ENCODE peak calls at places on chromosome 6, in five cellular contexts. One of them, this sample, is unnamed.
A peak's percentile ranks its signal among the peaks of the same experiment; 100 is the strongest.

GRCh38 chr6:16136086-16136485 is 7.2 kb downstream of the MYLIP start:
- DNase-seq in left ventricle myocardium inferior: no peak
- DNase-seq in NCI-H1694 treated with DMSO at 0.1 percent for 48 hours: no peak
- DNase-seq in mesenteric fat pad: no peak
- DNase-seq in GM23248: no peak
- DNase-seq in this sample: no peak

GRCh38 chr6:42969431-42969830 is 8.9 kb downstream of the GNMT start:
- DNase-seq in left ventricle myocardium inferior: no peak
- DNase-seq in NCI-H1694 treated with DMSO at 0.1 percent for 48 hours: no peak
- DNase-seq in mesenteric fat pad: no peak
- DNase-seq in GM23248: no peak
- DNase-seq in this sample: no peak

GRCh38 chr6:107866606-107867301 is 42.6 kb upstream of the SCML4 start:
- DNase-seq in left ventricle myocardium inferior: no peak
- DNase-seq in NCI-H1694 treated with DMSO at 0.1 percent for 48 hours: peak; percentile 26
- DNase-seq in mesenteric fat pad: no peak
- DNase-seq in GM23248: peak; percentile 65
- DNase-seq in this sample: peak; percentile 52

GRCh38 chr6:56862415-56863175 is 92.3 kb upstream of the BEND6 start:
- DNase-seq in left ventricle myocardium inferior: no peak
- DNase-seq in NCI-H1694 treated with DMSO at 0.1 percent for 48 hours: no peak
- DNase-seq in mesenteric fat pad: no peak
- DNase-seq in GM23248: peak; percentile 73
- DNase-seq in this sample: no peak

GRCh38 chr6:49513153-49513989 is 13.6 kb downstream of the GLYATL3 start:
- DNase-seq in left ventricle myocardium inferior: no peak
- DNase-seq in NCI-H1694 treated with DMSO at 0.1 percent for 48 hours: no peak
- DNase-seq in mesenteric fat pad: no peak
- DNase-seq in GM23248: no peak
- DNase-seq in this sample: no peak

GRCh38 chr6:75602164-75602896 is 650 bp downstream of the SENP6 start:
- DNase-seq in left ventricle myocardium inferior: peak; percentile 45
- DNase-seq in NCI-H1694 treated with DMSO at 0.1 percent for 48 hours: peak; percentile 35
- DNase-seq in mesenteric fat pad: no peak
- DNase-seq in GM23248: peak; percentile 77
- DNase-seq in this sample: peak; percentile 66

GRCh38 chr6:50410577-50410976 is 302.7 kb upstream of the TFAP2D start:
- DNase-seq in left ventricle myocardium inferior: no peak
- DNase-seq in NCI-H1694 treated with DMSO at 0.1 percent for 48 hours: no peak
- DNase-seq in mesenteric fat pad: no peak
- DNase-seq in GM23248: no peak
- DNase-seq in this sample: no peak

GRCh38 chr6:11538049-11538798 is 675 bp downstream of the TMEM170B start:
- DNase-seq in left ventricle myocardium inferior: peak; percentile 32
- DNase-seq in NCI-H1694 treated with DMSO at 0.1 percent for 48 hours: no peak
- DNase-seq in mesenteric fat pad: no peak
- DNase-seq in GM23248: peak; percentile 52
- DNase-seq in this sample: peak; percentile 13

GRCh38 chr6:142885182-142885867 is 59.7 kb downstream of the HIVEP2 start:
- DNase-seq in left ventricle myocardium inferior: no peak
- DNase-seq in NCI-H1694 treated with DMSO at 0.1 percent for 48 hours: no peak
- DNase-seq in mesenteric fat pad: no peak
- DNase-seq in GM23248: peak; percentile 92
- DNase-seq in this sample: no peak

GRCh38 chr6:41785254-41785653 is 2.2 kb upstream of the TOMM6 start:
- DNase-seq in left ventricle myocardium inferior: peak; percentile 41
- DNase-seq in NCI-H1694 treated with DMSO at 0.1 percent for 48 hours: no peak
- DNase-seq in mesenteric fat pad: no peak
- DNase-seq in GM23248: no peak
- DNase-seq in this sample: no peak

GRCh38 chr6:42627674-42628073 is 63.8 kb downstream of the UBR2 start:
- DNase-seq in left ventricle myocardium inferior: no peak
- DNase-seq in NCI-H1694 treated with DMSO at 0.1 percent for 48 hours: no peak
- DNase-seq in mesenteric fat pad: no peak
- DNase-seq in GM23248: peak; percentile 16
- DNase-seq in this sample: no peak

GRCh38 chr6:25387483-25387882 is 108.3 kb downstream of the CARMIL1 start:
- DNase-seq in left ventricle myocardium inferior: no peak
- DNase-seq in NCI-H1694 treated with DMSO at 0.1 percent for 48 hours: no peak
- DNase-seq in mesenteric fat pad: no peak
- DNase-seq in GM23248: no peak
- DNase-seq in this sample: no peak

GRCh38 chr6:39342692-39343460 is 20.4 kb upstream of the KCNK16 start:
- DNase-seq in left ventricle myocardium inferior: no peak
- DNase-seq in NCI-H1694 treated with DMSO at 0.1 percent for 48 hours: no peak
- DNase-seq in mesenteric fat pad: no peak
- DNase-seq in GM23248: no peak
- DNase-seq in this sample: no peak

GRCh38 chr6:148980234-148980633 is 233.4 kb downstream of the UST start:
- DNase-seq in left ventricle myocardium inferior: no peak
- DNase-seq in NCI-H1694 treated with DMSO at 0.1 percent for 48 hours: no peak
- DNase-seq in mesenteric fat pad: no peak
- DNase-seq in GM23248: peak; percentile 15
- DNase-seq in this sample: no peak

GRCh38 chr6:36196049-36196879 is at the start of gene BRPF3:
- DNase-seq in left ventricle myocardium inferior: peak; percentile 83
- DNase-seq in NCI-H1694 treated with DMSO at 0.1 percent for 48 hours: peak; percentile 49
- DNase-seq in mesenteric fat pad: peak; percentile 93
- DNase-seq in GM23248: peak; percentile 86
- DNase-seq in this sample: peak; percentile 81

GRCh38 chr6:121857551-121857950 is 422.1 kb downstream of the GJA1 start:
- DNase-seq in left ventricle myocardium inferior: no peak
- DNase-seq in NCI-H1694 treated with DMSO at 0.1 percent for 48 hours: no peak
- DNase-seq in mesenteric fat pad: no peak
- DNase-seq in GM23248: no peak
- DNase-seq in this sample: no peak

GRCh38 chr6:16524380-16524707 is 236.9 kb downstream of the ATXN1 start:
- DNase-seq in left ventricle myocardium inferior: no peak
- DNase-seq in NCI-H1694 treated with DMSO at 0.1 percent for 48 hours: no peak
- DNase-seq in mesenteric fat pad: no peak
- DNase-seq in GM23248: peak; percentile 73
- DNase-seq in this sample: no peak

GRCh38 chr6:113584767-113585166 is 272.4 kb upstream of the MARCKS start:
- DNase-seq in left ventricle myocardium inferior: no peak
- DNase-seq in NCI-H1694 treated with DMSO at 0.1 percent for 48 hours: no peak
- DNase-seq in mesenteric fat pad: no peak
- DNase-seq in GM23248: no peak
- DNase-seq in this sample: no peak